ENCODE peak calls at places on chromosomes 7 and 10, in nine cellular contexts. T is HTR-8/SVneo; F is GM19239; D is lower lobe of right lung; C is NCI-H1092 treated with DMSO at 0.1 percent for 48 hours; E is transverse colon; J is effector memory CD4-positive, alpha-beta T cell; A is KG1; H is activated naive CD8-positive, alpha-beta T cell treated with anti-CD3 and anti-CD28 coated beads, Interleukin-2, amount 10 ng/mL, durations not matched to agents 7 days and 5 days. P is an unnamed sample.

GRCh38 chr10:60299390-60299778 is 90.3 kb downstream of the ANK3 start:
- DNase-seq in T (no peak), F (no peak), D (no peak), C (no peak), E (no peak), J (no peak), A (no peak), H (no peak), P (no peak)

GRCh38 chr7:94223375-94224084 is 171.2 kb upstream of the COL1A2 start:
- DNase-seq in T (peak), F (no peak), D (no peak), C (peak), E (no peak), J (no peak), A (no peak), H (no peak), P (peak)

GRCh38 chr7:90824386-90825307 is 228.5 kb downstream of the CDK14 start:
- DNase-seq in T (peak), F (no peak), D (no peak), C (no peak), E (no peak), J (no peak), A (no peak), H (no peak), P (peak)

GRCh38 chr7:98360221-98361124 is 40.4 kb downstream of the BAIAP2L1 start:
- DNase-seq in T (no peak), F (no peak), D (peak), C (no peak), E (peak), J (no peak), A (no peak), H (no peak), P (peak)

GRCh38 chr7:16344927-16345326 is 76.4 kb downstream of the CRPPA start:
- DNase-seq in T (no peak), F (no peak), D (no peak), C (no peak), E (no peak), J (no peak), A (no peak), H (no peak), P (no peak)

GRCh38 chr10:77197544-77197943 is 440.1 kb downstream of the KCNMA1 start:
- DNase-seq in T (no peak), F (no peak), D (no peak), C (no peak), E (no peak), J (no peak), A (no peak), H (no peak), P (no peak)

GRCh38 chr7:87413951-87414381 is 61.5 kb downstream of the ABCB4 start:
- DNase-seq in T (no peak), F (no peak), D (no peak), C (no peak), E (no peak), J (no peak), A (no peak), H (no peak), P (peak)

GRCh38 chr7:15085361-15085760 is 182.8 kb upstream of the DGKB start:
- DNase-seq in T (no peak), F (no peak), D (no peak), C (no peak), E (no peak), J (no peak), A (no peak), H (no peak), P (no peak)

GRCh38 chr7:7821517-7821916 is 103.1 kb upstream of the RPA3 start:
- DNase-seq in T (no peak), F (no peak), D (no peak), C (peak), E (no peak), J (no peak), A (no peak), H (no peak), P (no peak)

P was measured in HT1080.